ENCODE peak calls at places on chromosomes 16 and 17, in four cellular contexts. D, T, Z and W are unnamed samples. For H3K4me1, the result is how much of the 10 kb centered on the place peaks cover.

GRCh38 chr16:84478172-84478948 is 26.1 kb downstream of the MEAK7 start:
- DNase-seq in D (no peak), Z (no peak), T (no peak), W (peak)

GRCh38 chr16:47136101-47136820 is 7.5 kb downstream of the NETO2 start:
- DNase-seq in D (no peak), Z (no peak), T (no peak), W (peak)

GRCh38 chr17:66702106-66702936 is 132.6 kb upstream of the CACNG5 start:
- DNase-seq in D (no peak), Z (no peak), T (no peak), W (no peak)

GRCh38 chr16:57349212-57350031 is 9.2 kb upstream of the CCL22 start:
- DNase-seq in T (no peak), D (no peak), Z (no peak), W (no peak)

GRCh38 chr17:10549108-10549842 is at the start of gene MYH2:
- DNase-seq in Z (no peak), D (no peak), T (no peak), W (peak)

GRCh38 chr16:89102035-89102776 is 8.6 kb downstream of the ACSF3 start:
- DNase-seq in D (peak), Z (no peak), T (peak), W (no peak)

GRCh38 chr16:85293899-85294642 is 181.8 kb upstream of the CIBAR2 start:
- DNase-seq in Z (no peak), T (no peak), D (no peak), W (no peak)

GRCh38 chr16:64152010-64152767 is 969.7 kb downstream of the CDH11 start:
- DNase-seq in T (no peak), D (no peak), Z (no peak), W (no peak)

GRCh38 chr16:14286381-14287230 is 215.5 kb downstream of the MRTFB start:
- DNase-seq in T (peak), D (no peak), Z (no peak), W (no peak)

GRCh38 chr17:36463916-36464764 is 22.3 kb upstream of the ZNHIT3 start:
- DNase-seq in T (peak), Z (no peak), D (peak), W (peak)

GRCh38 chr17:76868176-76868668 is at the start of gene MGAT5B:
- DNase-seq in D (peak), Z (peak), T (peak), W (peak)

GRCh38 chr17:28166478-28166877 is 124.0 kb downstream of the NLK start:
- DNase-seq in T (no peak), Z (no peak), D (no peak), W (no peak)

GRCh38 chr16:86387461-86388440 is 122.6 kb upstream of the FOXF1 start:
- DNase-seq in D (no peak), Z (no peak), T (no peak), W (no peak)

GRCh38 chr17:70654706-70655105 is 485.4 kb downstream of the KCNJ2 start:
- DNase-seq in D (no peak), T (no peak), Z (no peak), W (no peak)

GRCh38 chr17:78144146-78144719 is 2.0 kb upstream of the C17orf99 start:
- DNase-seq in Z (peak), D (peak), T (peak), W (peak)

GRCh38 chr16:57471209-57471608 is 8.7 kb downstream of the POLR2C start:
- DNase-seq in Z (no peak), T (no peak), D (no peak), W (no peak)

GRCh38 chr16:85401370-85401916 is 211.7 kb upstream of the GSE1 start:
- DNase-seq in T (peak), Z (no peak), D (peak), W (no peak)

GRCh38 chr17:81511800-81512559 is 619 bp downstream of the ACTG1 start:
- DNase-seq in D (peak), Z (no peak), T (peak), W (peak)

GRCh38 chr17:2259769-2260536 is 43.6 kb downstream of the SMG6 start:
- DNase-seq in T (no peak), Z (no peak), D (no peak), W (no peak)

GRCh38 chr16:81641403-81642106 is 137.5 kb upstream of the PLCG2 start:
- DNase-seq in Z (no peak), D (peak), T (no peak), W (peak)

GRCh38 chr16:49378816-49379215 is 5.2 kb downstream of the C16orf78 start:
- DNase-seq in D (no peak), T (no peak), Z (no peak), W (no peak)
- H3K27ac ChIP-seq in D (no peak), T (no peak), Z (no peak), W (no peak)

GRCh38 chr17:60396412-60396811 is 4.5 kb upstream of the USP32 start:
- DNase-seq in T (no peak), Z (no peak), D (no peak), W (no peak)

GRCh38 chr17:60392042-60392844 is at the start of gene USP32:
- DNase-seq in D (peak), T (peak), Z (peak), W (peak)

GRCh38 chr17:60395508-60396065 is 3.7 kb upstream of the USP32 start:
- DNase-seq in Z (no peak), T (no peak), D (no peak), W (no peak)

GRCh38 chr17:60392845-60393702 is 1.1 kb upstream of the USP32 start:
- DNase-seq in Z (no peak), T (peak), D (no peak), W (peak)

DNA sequence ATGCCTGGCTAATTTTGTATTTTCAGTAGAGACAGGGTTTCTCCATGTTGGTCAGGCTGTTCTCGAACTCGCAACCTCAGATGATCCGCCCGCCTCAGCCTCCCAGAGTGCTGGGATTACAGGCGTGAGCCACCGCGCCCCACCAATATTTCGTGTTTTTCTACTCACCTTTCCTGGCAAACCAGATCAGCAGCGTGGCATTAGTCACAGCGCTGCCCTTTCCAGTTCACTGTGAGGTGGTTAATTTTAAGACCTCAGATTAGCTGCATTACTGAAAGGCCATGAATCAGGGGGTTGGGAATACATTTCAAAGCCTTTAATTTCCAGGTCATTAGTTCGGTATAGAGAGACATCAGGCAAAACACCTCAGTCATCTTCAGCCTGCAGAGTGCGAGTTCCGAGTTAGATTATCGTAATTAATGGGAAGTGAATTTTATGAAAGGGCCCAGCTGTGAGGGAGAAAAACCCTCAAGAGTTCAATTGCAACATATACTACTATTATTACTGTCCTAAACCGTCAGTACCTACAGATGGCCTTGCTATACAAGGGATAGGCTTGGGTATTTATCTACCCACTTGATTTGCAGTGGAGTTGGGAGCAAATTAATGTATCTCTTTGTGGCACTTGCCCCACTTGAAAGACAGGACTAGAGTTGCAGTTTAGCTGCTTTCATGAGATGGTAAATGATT is 2.1 kb upstream of the USP32 start:
- DNase-seq in Z (no peak), D (no peak), T (no peak), W (no peak)
- H3K4me1 ChIP-seq in Z (under half), D (under half), T (under half), W (under half)

GRCh38 chr16:27368358-27368722 is 33.6 kb upstream of the IL21R start:
- DNase-seq in Z (no peak), D (no peak), T (no peak), W (no peak)
- TF ChIP-seq CTCF in Z (no peak), D (no peak), T (peak), W (no peak)

GRCh38 chr16:69131167-69131748 is 1.1 kb downstream of the CHTF8 start:
- DNase-seq in Z (no peak), T (peak), D (no peak), W (peak)

GRCh38 chr16:69133555-69133954 is 1.1 kb downstream of the UTP4 start:
- DNase-seq in D (no peak), Z (no peak), T (no peak), W (no peak)

GRCh38 chr16:69132424-69133252 is at the start of the genes CHTF8 and UTP4:
- DNase-seq in D (peak), T (peak), Z (peak), W (peak)

GRCh38 chr16:69130461-69130860 is 1.9 kb downstream of the CHTF8 start:
- DNase-seq in D (no peak), T (no peak), Z (no peak), W (no peak)

GRCh38 chr16:69131749-69132423 is 502 bp downstream of the CHTF8 start:
- DNase-seq in D (peak), Z (peak), T (peak), W (peak)
- H3K27ac ChIP-seq in D (peak), Z (peak), T (peak), W (peak)

GRCh38 chr17:74757931-74758845 is 9.8 kb downstream of the NHERF1 start:
- DNase-seq in D (no peak), Z (no peak), T (no peak), W (peak)

GRCh38 chr17:74759941-74760340 is 11.5 kb downstream of the NHERF1 start:
- DNase-seq in T (no peak), D (no peak), Z (no peak), W (no peak)

GRCh38 chr17:74758846-74759163 is 10.4 kb downstream of the NHERF1 start:
- DNase-seq in D (no peak), Z (no peak), T (no peak), W (no peak)

GRCh38 chr17:74760404-74761105 is 12.1 kb downstream of the NHERF1 start:
- DNase-seq in T (no peak), D (no peak), Z (no peak), W (no peak)

DNA sequence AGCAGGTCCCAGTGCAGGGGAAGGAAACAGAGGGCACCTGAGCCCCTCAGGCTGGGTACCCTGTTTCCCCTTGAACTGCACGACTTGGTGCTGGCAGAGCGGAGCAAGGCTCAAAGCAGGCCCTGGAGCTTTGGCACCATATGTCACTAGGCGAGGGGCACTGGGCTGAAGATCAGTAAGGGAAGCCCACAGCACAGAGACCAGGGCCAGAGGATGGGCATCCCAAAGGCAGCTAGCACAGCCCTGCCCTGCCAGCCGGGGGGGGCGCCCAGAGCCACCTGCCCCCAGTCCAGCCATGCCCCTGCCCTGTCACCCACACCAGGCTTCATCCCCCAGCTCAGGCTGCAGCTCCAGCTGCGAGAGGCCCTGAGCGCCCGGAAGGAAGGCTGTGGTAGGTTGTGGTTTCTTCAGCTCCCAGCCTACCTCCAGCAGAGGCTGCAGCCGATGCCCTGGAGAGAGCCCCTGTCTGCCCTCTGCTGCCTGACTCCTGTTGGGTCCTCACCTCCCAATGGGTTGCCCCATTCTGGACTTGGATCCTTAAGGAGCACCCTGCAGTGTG is 10.9 kb downstream of the NHERF1 start:
- DNase-seq in D (no peak), T (no peak), Z (no peak), W (no peak)
- H3K4me1 ChIP-seq in D (half or more), T (under half), Z (under half), W (half or more)

DNA sequence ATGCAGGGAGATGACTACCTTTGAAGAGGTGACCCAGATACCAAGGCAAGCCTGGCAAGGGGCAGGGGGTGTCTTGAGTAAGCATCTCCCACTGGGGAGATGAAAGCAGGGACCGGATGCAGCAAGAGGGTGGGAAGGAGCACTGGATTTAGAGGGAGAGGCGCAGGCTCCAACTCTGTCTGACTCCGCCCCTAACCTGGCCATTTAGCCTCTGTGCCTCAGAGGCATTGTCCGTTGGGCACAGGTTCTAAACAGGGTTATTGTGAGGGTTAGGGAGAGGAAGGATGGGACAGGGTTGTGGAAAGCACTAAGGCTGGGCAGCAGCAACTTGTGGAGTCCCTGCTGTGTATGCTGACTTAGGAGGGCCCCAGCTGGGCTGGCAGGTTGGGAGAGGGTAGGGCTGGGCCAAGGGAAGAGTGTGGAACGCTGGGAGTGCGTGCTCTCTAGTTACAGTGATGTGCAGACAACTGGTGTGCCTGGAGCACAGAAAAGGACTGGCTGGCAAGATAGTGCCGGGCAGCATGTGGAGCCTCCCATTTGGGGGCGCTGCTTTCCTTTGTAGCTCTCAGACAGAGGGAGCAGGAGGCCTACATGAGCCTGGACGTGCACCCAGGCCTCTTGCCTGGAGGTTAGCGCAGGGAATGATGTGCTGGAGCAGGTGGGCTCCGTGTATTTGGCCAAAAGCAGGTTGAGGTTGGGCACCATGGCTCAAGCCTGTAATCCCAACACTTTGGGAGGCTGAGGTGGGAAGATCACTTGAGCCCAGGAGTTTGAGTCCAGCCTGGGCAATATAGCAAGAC is 26.2 kb downstream of the TBX2 start:
- DNase-seq in D (no peak), Z (no peak), T (no peak), W (no peak)
- TF ChIP-seq CTCF in D (no peak), Z (no peak), T (no peak), W (no peak)

GRCh38 chr17:49379926-49380325 is 17.9 kb upstream of the ZNF652 start:
- DNase-seq in D (no peak), Z (no peak), T (no peak), W (no peak)
- H3K27ac ChIP-seq in D (no peak), Z (no peak), T (no peak), W (no peak)

DNA sequence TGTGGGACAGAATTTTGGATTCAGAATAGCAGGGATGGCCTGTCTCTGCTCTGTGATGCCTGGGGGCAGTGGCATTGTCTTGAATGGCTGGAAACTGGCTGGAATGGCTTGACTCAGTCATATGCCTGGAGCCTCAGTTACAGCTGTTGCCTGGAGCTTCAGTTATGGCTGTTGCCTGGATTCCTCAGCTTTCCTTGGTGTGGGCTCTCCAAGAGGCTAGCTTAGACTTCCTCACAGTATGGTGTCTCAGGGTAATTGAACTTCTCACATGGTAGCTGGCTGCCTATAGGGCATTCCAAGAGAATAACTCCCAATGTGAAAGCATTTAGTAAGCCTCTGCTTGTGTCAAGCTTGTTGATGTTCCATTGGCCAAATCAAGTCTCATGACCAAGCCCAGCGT is 21.1 kb downstream of the KRT23 start:
- DNase-seq in Z (no peak), T (no peak), D (no peak), W (no peak)
- H3K4me1 ChIP-seq in Z (under half), T (under half), D (under half), W (under half)

DNA sequence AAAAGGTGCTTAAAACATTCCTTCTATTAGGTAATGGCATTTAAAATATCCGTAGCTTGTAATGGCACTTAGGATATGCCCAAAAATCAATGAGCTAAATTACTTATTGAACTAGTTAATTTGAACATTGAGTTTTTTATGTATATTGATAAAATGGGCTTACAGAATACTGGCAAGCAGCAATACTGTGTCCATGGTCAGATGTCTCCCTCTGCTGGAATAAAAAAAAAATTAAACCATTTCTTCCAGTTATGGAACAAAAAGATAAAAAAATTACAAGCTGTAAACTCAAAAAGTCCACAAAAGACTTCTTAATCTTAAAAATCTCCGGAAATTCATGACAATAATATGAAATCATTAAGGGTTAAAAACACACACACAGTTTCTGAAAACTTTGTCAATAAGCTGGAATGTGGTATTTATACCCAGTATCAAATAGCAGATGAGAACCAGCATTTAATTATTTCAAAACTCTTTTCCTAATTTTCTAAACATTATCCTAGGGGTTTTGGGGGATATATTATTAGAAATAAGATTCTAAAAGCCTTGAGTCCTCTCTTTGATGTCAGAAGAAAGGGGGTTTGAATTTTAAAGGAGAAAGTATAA is 21.5 kb upstream of the PSMD7 start:
- DNase-seq in D (no peak), Z (no peak), T (no peak), W (peak)
- TF ChIP-seq CTCF in D (peak), Z (peak), T (peak), W (peak)

DNA sequence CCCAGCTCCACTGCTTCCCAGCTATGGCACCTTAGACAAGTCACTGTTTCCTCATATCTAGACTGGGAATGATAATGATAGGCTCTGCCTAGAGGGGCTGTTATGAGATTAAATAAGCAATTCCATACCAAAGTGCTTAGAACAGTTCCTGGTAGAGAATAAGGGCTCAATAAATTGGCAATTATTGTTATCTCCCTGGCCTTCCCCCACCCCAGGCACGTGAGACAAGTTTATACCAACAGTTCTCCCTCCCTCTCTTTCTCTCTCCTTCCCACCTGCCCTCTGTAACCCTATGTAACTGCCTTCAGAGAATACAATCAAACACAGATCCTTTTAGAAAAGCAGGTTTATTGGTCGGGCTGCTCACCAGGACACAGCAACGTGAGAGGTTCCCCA is 13.9 kb upstream of the STAT3 start:
- DNase-seq in D (no peak), T (peak), Z (no peak), W (no peak)
- H3K27ac ChIP-seq in D (peak), T (peak), Z (peak), W (no peak)